ENCODE peak calls at places on chromosomes 2 and 18, in nine cellular contexts. Q is AG04449, U is dorsolateral prefrontal cortex, T is BJ, G is ascending aorta, Y is progenitor cell of endocrine pancreas, O is uterus, S is heart right ventricle, X is chondrocyte. H is an unnamed sample.

GRCh38 chr2:146944601-146945000 is 900.2 kb upstream of the ACVR2A start:
- DNase-seq in Q (no peak), U (no peak), T (no peak), G (no peak), Y (no peak), O (no peak), S (no peak), X (no peak), H (no peak)

GRCh38 chr18:79988925-79989361 is 580 bp upstream of the TXNL4A start:
- DNase-seq in Q (no peak), U (no peak), T (no peak), G (no peak), Y (no peak), O (peak), S (no peak), X (no peak), H (no peak)

GRCh38 chr2:38731090-38731489 is 20.1 kb downstream of the SRSF7 start:
- DNase-seq in Q (no peak), U (no peak), T (no peak), G (no peak), Y (no peak), O (peak), S (no peak), X (no peak), H (no peak)

GRCh38 chr18:24176727-24177416 is 38.0 kb downstream of the CABYR start:
- DNase-seq in Q (no peak), U (peak), T (no peak), G (peak), Y (peak), O (peak), S (peak), X (no peak), H (peak)

GRCh38 chr2:69168144-69168813 is 155.3 kb downstream of the ANTXR1 start:
- DNase-seq in Q (no peak), U (no peak), T (no peak), G (no peak), Y (no peak), O (no peak), S (no peak), X (no peak), H (no peak)

GRCh38 chr2:168233166-168233565 is 14.2 kb downstream of the STK39 start:
- DNase-seq in Q (no peak), U (no peak), T (no peak), G (no peak), Y (no peak), O (no peak), S (no peak), X (no peak), H (no peak)

GRCh38 chr2:158742536-158742935 is 52.6 kb upstream of the DAPL1 start:
- DNase-seq in Q (no peak), U (no peak), T (no peak), G (no peak), Y (no peak), O (no peak), S (no peak), X (no peak), H (no peak)

GRCh38 chr2:33210626-33211025 is 263.9 kb downstream of the LTBP1 start:
- DNase-seq in Q (peak), U (peak), T (peak), G (peak), Y (no peak), O (peak), S (no peak), X (no peak), H (peak)

GRCh38 chr2:48249093-48249492 is 280.9 kb upstream of the STON1 start:
- DNase-seq in Q (peak), U (no peak), T (no peak), G (no peak), Y (no peak), O (no peak), S (no peak), X (no peak), H (peak)

GRCh38 chr2:240236217-240237111 is 96.0 kb upstream of the OTOS start:
- DNase-seq in Q (no peak), U (peak), T (no peak), G (peak), Y (peak), O (no peak), S (peak), X (no peak), H (no peak)

GRCh38 chr2:133607679-133608078 is 39.4 kb upstream of the NCKAP5 start:
- DNase-seq in Q (peak), U (no peak), T (peak), G (no peak), Y (no peak), O (no peak), S (no peak), X (no peak), H (no peak)

GRCh38 chr2:235518317-235519090 is 24.7 kb downstream of the AGAP1 start:
- DNase-seq in Q (no peak), U (no peak), T (no peak), G (no peak), Y (no peak), O (peak), S (no peak), X (no peak), H (no peak)

GRCh38 chr2:191165190-191165643 is 14.4 kb upstream of the STAT4 start:
- DNase-seq in Q (no peak), U (no peak), T (peak), G (no peak), Y (no peak), O (no peak), S (no peak), X (no peak), H (no peak)

GRCh38 chr2:38720613-38721241 is 30.4 kb downstream of the SRSF7 start:
- DNase-seq in Q (peak), U (peak), T (peak), G (peak), Y (no peak), O (peak), S (peak), X (no peak), H (peak)

GRCh38 chr2:172372436-172372835 is 55.0 kb upstream of the ITGA6 start:
- DNase-seq in Q (no peak), U (no peak), T (no peak), G (no peak), Y (no peak), O (no peak), S (no peak), X (no peak), H (no peak)

GRCh38 chr18:9475643-9476580 is 599 bp downstream of the RALBP1 start:
- DNase-seq in Q (no peak), U (no peak), T (no peak), G (no peak), Y (no peak), O (no peak), S (no peak), X (no peak), H (no peak)

GRCh38 chr18:76951600-76952247 is 129.4 kb downstream of the ZNF236 start:
- DNase-seq in Q (no peak), U (no peak), T (no peak), G (no peak), Y (no peak), O (no peak), S (no peak), X (no peak), H (no peak)

GRCh38 chr18:10562773-10563160 is 36.9 kb downstream of the NAPG start:
- DNase-seq in Q (no peak), U (no peak), T (no peak), G (no peak), Y (no peak), O (no peak), S (no peak), X (no peak), H (no peak)

GRCh38 chr2:111160758-111161157 is 40.0 kb downstream of the BCL2L11 start:
- DNase-seq in Q (peak), U (no peak), T (peak), G (no peak), Y (no peak), O (no peak), S (no peak), X (no peak), H (no peak)

GRCh38 chr2:3172265-3172935 is 205.2 kb downstream of the EIPR1 start:
- DNase-seq in Q (no peak), U (no peak), T (no peak), G (no peak), Y (no peak), O (no peak), S (no peak), X (no peak), H (no peak)

GRCh38 chr2:10045561-10046355 is 2.4 kb downstream of the KLF11 start:
- DNase-seq in Q (no peak), U (no peak), T (no peak), G (no peak), Y (no peak), O (no peak), S (no peak), X (peak), H (no peak)

GRCh38 chr2:58680938-58681337 is 439.8 kb upstream of the FANCL start:
- DNase-seq in Q (no peak), U (no peak), T (no peak), G (no peak), Y (no peak), O (no peak), S (no peak), X (no peak), H (no peak)

GRCh38 chr2:20015482-20016083 is 3.1 kb upstream of the MATN3 start:
- DNase-seq in Q (no peak), U (no peak), T (no peak), G (no peak), Y (no peak), O (no peak), S (no peak), X (no peak), H (peak)
- TF ChIP-seq CTCF in Q (peak), U (peak), T (peak), G (peak), Y (peak), O (peak), S (peak), X (peak), H (peak)

DNA sequence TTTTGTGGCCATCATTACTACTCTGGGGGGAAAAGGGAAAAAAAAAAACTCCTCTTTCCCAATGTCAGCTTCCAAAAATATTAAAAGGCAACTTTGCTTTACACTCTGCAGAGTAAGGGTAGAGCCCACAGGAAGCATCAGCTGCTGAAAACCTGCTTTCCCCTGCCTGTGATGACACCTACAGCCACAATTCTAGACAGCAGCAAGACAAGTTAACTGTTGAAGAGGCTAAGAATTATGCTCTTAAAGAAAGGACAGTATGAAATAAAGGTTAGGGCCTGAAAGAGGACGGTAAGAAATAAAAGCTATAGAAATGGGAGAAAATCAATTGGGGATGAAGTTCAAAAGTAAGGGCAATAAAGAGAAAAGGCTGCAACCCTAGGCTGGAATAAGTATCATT is 3.0 kb downstream of the PDE11A start:
- DNase-seq in Q (no peak), U (no peak), T (no peak), G (no peak), Y (no peak), O (no peak), S (no peak), X (no peak), H (no peak)
- TF ChIP-seq CTCF in Q (no peak), U (no peak), T (no peak), G (no peak), Y (no peak), O (no peak), S (no peak), X (peak), H (no peak)

DNA sequence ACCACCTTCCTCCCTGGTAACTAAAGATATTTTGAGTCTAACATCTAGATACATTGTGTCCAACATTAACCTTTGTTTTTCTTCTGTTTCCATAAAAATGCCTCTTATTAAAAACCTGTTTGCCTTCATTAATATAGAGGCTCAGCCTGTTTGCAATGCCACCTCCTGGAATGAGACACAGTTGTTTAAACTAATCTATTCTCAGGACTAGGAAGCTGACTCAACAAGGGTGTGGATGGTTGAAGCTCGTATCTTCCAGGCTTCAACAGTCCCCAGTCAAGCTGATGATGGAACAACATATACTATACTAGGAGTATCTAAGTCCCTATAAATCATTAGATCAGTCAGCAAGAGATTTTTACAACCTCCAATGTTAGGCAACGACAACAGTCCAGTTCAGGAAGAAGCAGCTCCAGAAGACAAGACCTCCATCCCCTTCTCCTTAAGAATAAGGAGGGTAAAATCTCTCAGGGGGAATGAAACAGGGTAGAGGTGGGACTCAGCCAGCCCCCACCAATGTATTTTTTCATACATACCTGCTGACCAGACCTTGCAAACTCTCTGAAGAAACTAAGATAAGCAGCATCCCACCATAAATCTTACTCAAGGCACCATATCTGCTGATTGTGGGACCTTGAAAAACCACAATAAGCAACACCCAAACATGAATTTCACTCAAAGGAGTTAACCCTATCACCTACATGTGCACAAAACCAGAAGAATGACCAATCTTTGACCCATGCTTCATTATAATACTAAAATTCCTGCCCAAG is 21.5 kb downstream of the ZNF24 start:
- DNase-seq in Q (no peak), U (no peak), T (no peak), G (no peak), Y (no peak), O (no peak), S (no peak), X (no peak), H (no peak)
- TF ChIP-seq CTCF in Q (no peak), U (no peak), T (no peak), G (no peak), Y (no peak), O (no peak), S (no peak), X (no peak), H (no peak)

GRCh38 chr2:199704358-199705238 is 146.4 kb downstream of the FTCDNL1 start:
- DNase-seq in Q (no peak), U (no peak), T (no peak), G (no peak), Y (no peak), O (no peak), S (no peak), X (no peak), H (peak)
- TF ChIP-seq CTCF in Q (peak), U (peak), T (peak), G (peak), Y (peak), O (peak), S (peak), X (peak), H (peak)

H was measured in HFF-Myc.